ENCODE peak calls at places on chromosomes 1 and 21, in seven cellular contexts. One of them, this sample, is unnamed.

GRCh38 chr1:31981976-31982375 is 31.7 kb upstream of the KHDRBS1 start:
- DNase-seq in NCI-H2171 treated with DMSO at 0.1 percent for 48 hours: peak; percentile 59
- DNase-seq in NCI-H2081: no peak
- DNase-seq in endothelial cell: no peak
- DNase-seq in AG09319: no peak
- DNase-seq in T follicular helper cell: peak; percentile 1
- DNase-seq in M059J: peak; percentile 29
- DNase-seq in this sample: no peak

GRCh38 chr1:234925440-234926251 is 203.0 kb downstream of the TOMM20 start:
- DNase-seq in NCI-H2171 treated with DMSO at 0.1 percent for 48 hours: no peak
- DNase-seq in NCI-H2081: no peak
- DNase-seq in endothelial cell: no peak
- DNase-seq in AG09319: peak; percentile 88
- DNase-seq in T follicular helper cell: no peak
- DNase-seq in M059J: peak; percentile 100
- DNase-seq in this sample: no peak

GRCh38 chr1:32981003-32981909 is 16.6 kb upstream of the RNF19B start:
- DNase-seq in NCI-H2171 treated with DMSO at 0.1 percent for 48 hours: no peak
- DNase-seq in NCI-H2081: no peak
- DNase-seq in endothelial cell: peak; percentile 22
- DNase-seq in AG09319: no peak
- DNase-seq in T follicular helper cell: peak; percentile 44
- DNase-seq in M059J: peak; percentile 98
- DNase-seq in this sample: no peak

GRCh38 chr1:37808369-37809319 is 636 bp upstream of the YRDC start:
- DNase-seq in NCI-H2171 treated with DMSO at 0.1 percent for 48 hours: peak; percentile 19
- DNase-seq in NCI-H2081: peak; percentile 75
- DNase-seq in endothelial cell: peak; percentile 75
- DNase-seq in AG09319: peak; percentile 46
- DNase-seq in T follicular helper cell: no peak
- DNase-seq in M059J: peak; percentile 79
- DNase-seq in this sample: no peak

GRCh38 chr1:170568197-170568596 is 36.2 kb downstream of the GORAB start:
- DNase-seq in NCI-H2171 treated with DMSO at 0.1 percent for 48 hours: peak; percentile 48
- DNase-seq in NCI-H2081: no peak
- DNase-seq in endothelial cell: no peak
- DNase-seq in AG09319: no peak
- DNase-seq in T follicular helper cell: no peak
- DNase-seq in M059J: no peak
- DNase-seq in this sample: no peak

GRCh38 chr1:84603941-84604830 is 29.9 kb upstream of the CTBS start:
- DNase-seq in NCI-H2171 treated with DMSO at 0.1 percent for 48 hours: no peak
- DNase-seq in NCI-H2081: no peak
- DNase-seq in endothelial cell: no peak
- DNase-seq in AG09319: no peak
- DNase-seq in T follicular helper cell: no peak
- DNase-seq in M059J: peak; percentile 100
- DNase-seq in this sample: peak; percentile 34

GRCh38 chr1:61853545-61853944 is 111.3 kb downstream of the PATJ start:
- DNase-seq in NCI-H2171 treated with DMSO at 0.1 percent for 48 hours: peak; percentile 79
- DNase-seq in NCI-H2081: no peak
- DNase-seq in endothelial cell: no peak
- DNase-seq in AG09319: peak; percentile 4
- DNase-seq in T follicular helper cell: no peak
- DNase-seq in M059J: peak; percentile 13
- DNase-seq in this sample: peak; percentile 94

GRCh38 chr1:113812661-113813135 is 422 bp upstream of the RSBN1 start:
- DNase-seq in NCI-H2171 treated with DMSO at 0.1 percent for 48 hours: no peak
- DNase-seq in NCI-H2081: no peak
- DNase-seq in endothelial cell: no peak
- DNase-seq in AG09319: no peak
- DNase-seq in T follicular helper cell: peak; percentile 6
- DNase-seq in M059J: no peak
- DNase-seq in this sample: no peak

GRCh38 chr1:10987840-10988417 is 24.5 kb upstream of the TARDBP start:
- DNase-seq in NCI-H2171 treated with DMSO at 0.1 percent for 48 hours: no peak
- DNase-seq in NCI-H2081: no peak
- DNase-seq in endothelial cell: no peak
- DNase-seq in AG09319: no peak
- DNase-seq in T follicular helper cell: no peak
- DNase-seq in M059J: no peak
- DNase-seq in this sample: no peak

GRCh38 chr1:155287987-155288543 is 10.8 kb downstream of the HCN3 start:
- DNase-seq in NCI-H2171 treated with DMSO at 0.1 percent for 48 hours: no peak
- DNase-seq in NCI-H2081: no peak
- DNase-seq in endothelial cell: no peak
- DNase-seq in AG09319: no peak
- DNase-seq in T follicular helper cell: no peak
- DNase-seq in M059J: no peak
- DNase-seq in this sample: no peak

GRCh38 chr1:78101514-78101913 is 55.7 kb downstream of the GIPC2 start:
- DNase-seq in NCI-H2171 treated with DMSO at 0.1 percent for 48 hours: no peak
- DNase-seq in NCI-H2081: no peak
- DNase-seq in endothelial cell: no peak
- DNase-seq in AG09319: peak; percentile 92
- DNase-seq in T follicular helper cell: no peak
- DNase-seq in M059J: peak; percentile 98
- DNase-seq in this sample: no peak

GRCh38 chr1:22778842-22779520 is 68.3 kb downstream of the EPHB2 start:
- DNase-seq in NCI-H2171 treated with DMSO at 0.1 percent for 48 hours: no peak
- DNase-seq in NCI-H2081: no peak
- DNase-seq in endothelial cell: no peak
- DNase-seq in AG09319: no peak
- DNase-seq in T follicular helper cell: no peak
- DNase-seq in M059J: no peak
- DNase-seq in this sample: no peak

GRCh38 chr1:172360960-172361359 is 59.5 kb upstream of the C1orf105 start:
- DNase-seq in NCI-H2171 treated with DMSO at 0.1 percent for 48 hours: no peak
- DNase-seq in NCI-H2081: no peak
- DNase-seq in endothelial cell: no peak
- DNase-seq in AG09319: no peak
- DNase-seq in T follicular helper cell: no peak
- DNase-seq in M059J: no peak
- DNase-seq in this sample: no peak

GRCh38 chr1:200275415-200275814 is 134.4 kb downstream of the ZNF281 start:
- DNase-seq in NCI-H2171 treated with DMSO at 0.1 percent for 48 hours: no peak
- DNase-seq in NCI-H2081: no peak
- DNase-seq in endothelial cell: no peak
- DNase-seq in AG09319: no peak
- DNase-seq in T follicular helper cell: no peak
- DNase-seq in M059J: no peak
- DNase-seq in this sample: no peak

GRCh38 chr1:154749078-154749760 is 120.9 kb downstream of the KCNN3 start:
- DNase-seq in NCI-H2171 treated with DMSO at 0.1 percent for 48 hours: no peak
- DNase-seq in NCI-H2081: no peak
- DNase-seq in endothelial cell: no peak
- DNase-seq in AG09319: no peak
- DNase-seq in T follicular helper cell: no peak
- DNase-seq in M059J: peak; percentile 33
- DNase-seq in this sample: no peak

GRCh38 chr21:31554511-31555022 is 104.9 kb upstream of the SOD1 start:
- DNase-seq in NCI-H2171 treated with DMSO at 0.1 percent for 48 hours: no peak
- DNase-seq in NCI-H2081: no peak
- DNase-seq in endothelial cell: peak; percentile 44
- DNase-seq in AG09319: no peak
- DNase-seq in T follicular helper cell: no peak
- DNase-seq in M059J: no peak
- DNase-seq in this sample: no peak

GRCh38 chr1:229459815-229460214 is 25.9 kb upstream of the ACTA1 start:
- DNase-seq in NCI-H2171 treated with DMSO at 0.1 percent for 48 hours: no peak
- DNase-seq in NCI-H2081: no peak
- DNase-seq in endothelial cell: no peak
- DNase-seq in AG09319: no peak
- DNase-seq in T follicular helper cell: no peak
- DNase-seq in M059J: no peak
- DNase-seq in this sample: no peak

GRCh38 chr21:45548711-45549491 is 6.7 kb upstream of the SLC19A1 start:
- DNase-seq in NCI-H2171 treated with DMSO at 0.1 percent for 48 hours: no peak
- DNase-seq in NCI-H2081: no peak
- DNase-seq in endothelial cell: no peak
- DNase-seq in AG09319: no peak
- DNase-seq in T follicular helper cell: no peak
- DNase-seq in M059J: no peak
- DNase-seq in this sample: no peak

GRCh38 chr1:45405636-45406035 is 65.4 kb upstream of the MUTYH start:
- DNase-seq in NCI-H2171 treated with DMSO at 0.1 percent for 48 hours: no peak
- DNase-seq in NCI-H2081: no peak
- DNase-seq in endothelial cell: no peak
- DNase-seq in AG09319: no peak
- DNase-seq in T follicular helper cell: no peak
- DNase-seq in M059J: no peak
- DNase-seq in this sample: no peak

GRCh38 chr21:20167059-20167458 is 831.1 kb upstream of the NCAM2 start:
- DNase-seq in NCI-H2171 treated with DMSO at 0.1 percent for 48 hours: no peak
- DNase-seq in NCI-H2081: no peak
- DNase-seq in endothelial cell: no peak
- DNase-seq in AG09319: no peak
- DNase-seq in T follicular helper cell: no peak
- DNase-seq in M059J: no peak
- DNase-seq in this sample: no peak

GRCh38 chr1:9593492-9594465 is 5.1 kb downstream of the TMEM201 start:
- DNase-seq in NCI-H2171 treated with DMSO at 0.1 percent for 48 hours: peak; percentile 57
- DNase-seq in NCI-H2081: peak; percentile 88
- DNase-seq in endothelial cell: peak; percentile 83
- DNase-seq in AG09319: no peak
- DNase-seq in T follicular helper cell: no peak
- DNase-seq in M059J: peak; percentile 81
- DNase-seq in this sample: peak; percentile 94

GRCh38 chr1:184910596-184910995 is 63.7 kb downstream of the NIBAN1 start:
- DNase-seq in NCI-H2171 treated with DMSO at 0.1 percent for 48 hours: no peak
- DNase-seq in NCI-H2081: no peak
- DNase-seq in endothelial cell: no peak
- DNase-seq in AG09319: peak; percentile 44
- DNase-seq in T follicular helper cell: no peak
- DNase-seq in M059J: no peak
- DNase-seq in this sample: no peak

GRCh38 chr1:155278689-155279160 is 1.5 kb downstream of the HCN3 start:
- DNase-seq in NCI-H2171 treated with DMSO at 0.1 percent for 48 hours: no peak
- DNase-seq in NCI-H2081: no peak
- DNase-seq in endothelial cell: no peak
- DNase-seq in AG09319: no peak
- DNase-seq in T follicular helper cell: no peak
- DNase-seq in M059J: no peak
- DNase-seq in this sample: no peak